ENCODE peak calls at places on chromosome 16, in four cellular contexts. L, U, R and H are unnamed samples.

GRCh38 chr16:27106305-27106704 is 39.6 kb downstream of the C16orf82 start:
- DNase-seq in L (no peak), U (no peak), R (no peak), H (no peak)

GRCh38 chr16:27355610-27356009 is 41.8 kb downstream of the IL4R start:
- DNase-seq in L (peak), U (peak), R (no peak), H (peak)

GRCh38 chr16:20675488-20676267 is 21.8 kb downstream of the ACSM1 start:
- DNase-seq in L (peak), U (no peak), R (peak), H (peak)

GRCh38 chr16:55039511-55039910 is 108.8 kb downstream of the IRX5 start:
- DNase-seq in L (no peak), U (no peak), R (no peak), H (no peak)

GRCh38 chr16:77789646-77790370 is 1.4 kb downstream of the VAT1L start:
- DNase-seq in L (no peak), U (no peak), R (no peak), H (no peak)

GRCh38 chr16:30183961-30184429 is 593 bp downstream of the CORO1A start:
- DNase-seq in L (no peak), U (no peak), R (peak), H (no peak)

GRCh38 chr16:7315813-7316212 is 16.8 kb upstream of the RBFOX1 start:
- DNase-seq in L (no peak), U (no peak), R (no peak), H (no peak)

GRCh38 chr16:56776562-56776961 is 46.6 kb downstream of the NUP93 start:
- DNase-seq in L (peak), U (no peak), R (no peak), H (peak)

GRCh38 chr16:25575363-25575762 is 116.4 kb upstream of the HS3ST4 start:
- DNase-seq in L (no peak), U (no peak), R (no peak), H (no peak)

GRCh38 chr16:31138621-31139578 is 3.4 kb upstream of the PRSS8 start:
- DNase-seq in L (no peak), U (peak), R (no peak), H (peak)

GRCh38 chr16:3094289-3095027 is 4.6 kb downstream of the ZSCAN10 start:
- DNase-seq in L (peak), U (peak), R (no peak), H (peak)

GRCh38 chr16:65837431-65837986 is 529.0 kb upstream of the CDH5 start:
- DNase-seq in L (no peak), U (no peak), R (no peak), H (no peak)

GRCh38 chr16:30697264-30698138 is 1.5 kb upstream of the SRCAP start:
- DNase-seq in L (peak), U (peak), R (no peak), H (no peak)

GRCh38 chr16:77833906-77834599 is 45.7 kb downstream of the VAT1L start:
- DNase-seq in L (no peak), U (peak), R (no peak), H (peak)

GRCh38 chr16:2467301-2468141 is 3.6 kb upstream of the NTN3 start:
- DNase-seq in L (no peak), U (peak), R (no peak), H (peak)

GRCh38 chr16:4610011-4611005 is 4.4 kb downstream of the UBALD1 start:
- DNase-seq in L (no peak), U (no peak), R (no peak), H (no peak)

GRCh38 chr16:48831081-48831722 is 221.2 kb upstream of the N4BP1 start:
- DNase-seq in L (peak), U (no peak), R (no peak), H (no peak)

GRCh38 chr16:1082266-1082951 is 9.9 kb downstream of the SSTR5 start:
- DNase-seq in L (no peak), U (peak), R (no peak), H (peak)

GRCh38 chr16:66936462-66936861 is 1.1 kb downstream of the CES2 start:
- DNase-seq in L (no peak), U (no peak), R (no peak), H (no peak)

GRCh38 chr16:14181371-14182050 is 110.4 kb downstream of the MRTFB start:
- DNase-seq in L (no peak), U (peak), R (no peak), H (peak)

GRCh38 chr16:79469999-79470398 is 130.5 kb downstream of the MAF start:
- DNase-seq in L (no peak), U (no peak), R (no peak), H (no peak)

GRCh38 chr16:56849690-56850680 is 15.0 kb upstream of the SLC12A3 start:
- DNase-seq in L (no peak), U (peak), R (no peak), H (no peak)

DNA sequence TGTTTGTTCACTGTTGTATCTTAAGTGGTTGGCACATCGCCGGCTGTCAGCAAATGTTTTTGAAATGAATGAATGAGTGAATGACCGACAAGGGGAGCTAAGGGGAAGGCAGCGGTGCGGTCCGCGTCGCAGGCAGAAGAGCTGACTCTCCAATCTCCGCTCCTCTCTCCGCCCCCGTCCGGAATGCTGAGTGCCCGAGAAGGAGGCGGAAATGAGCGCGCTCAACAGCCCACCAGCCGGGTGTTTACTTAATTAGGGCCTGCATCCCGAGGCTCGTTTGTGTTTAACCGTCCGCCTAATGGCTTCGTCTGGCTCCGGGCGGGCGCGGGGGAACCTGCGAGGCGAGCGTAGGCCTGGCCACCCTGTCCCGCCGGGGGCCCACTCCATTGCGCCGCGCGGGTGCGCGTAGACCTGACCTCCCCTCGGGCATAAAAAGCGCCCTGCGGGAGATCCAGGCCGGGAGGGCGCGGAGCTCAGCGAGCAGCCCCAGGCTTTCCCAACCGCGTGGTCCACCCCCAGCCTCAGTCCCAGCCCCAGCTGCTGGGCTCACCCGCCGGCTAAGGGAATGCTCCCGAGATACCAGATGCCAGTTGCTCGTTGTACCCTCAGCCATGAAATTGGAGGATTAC is 2.6 kb upstream of the CDH3 start:
- DNase-seq in L (no peak), U (no peak), R (no peak), H (peak)
- TF ChIP-seq FOS in L (no peak), U (no peak), R (no peak), H (no peak)

GRCh38 chr16:83887088-83887487 is 11.8 kb upstream of the MLYCD start:
- DNase-seq in L (peak), U (no peak), R (no peak), H (no peak)
- TF ChIP-seq FOS in L (no peak), U (no peak), R (no peak), H (no peak)

GRCh38 chr16:16120382-16121184 is 102.7 kb downstream of the ABCC6 start:
- DNase-seq in L (peak), U (peak), R (no peak), H (peak)
- TF ChIP-seq FOS in L (no peak), U (no peak), R (no peak), H (peak)

DNA sequence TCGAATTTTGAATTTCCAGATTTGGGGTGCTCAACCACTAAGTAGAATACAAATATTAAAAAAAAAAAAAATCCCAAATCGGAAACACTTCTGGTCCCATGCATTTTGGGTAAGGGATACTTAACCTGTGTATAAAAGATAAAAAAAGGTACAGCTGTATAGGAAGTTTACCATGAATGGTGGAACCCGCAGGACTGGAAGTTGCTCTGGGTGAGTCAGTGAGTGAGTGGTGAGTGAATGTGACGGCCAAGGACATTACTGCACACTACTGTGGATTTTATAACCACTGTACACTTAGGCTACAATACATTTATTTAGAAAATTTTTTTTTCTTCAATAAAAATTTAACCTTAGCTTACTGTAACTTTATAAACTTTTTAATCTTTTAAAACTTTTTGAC is 71.3 kb upstream of the BCAR1 start:
- DNase-seq in L (no peak), U (peak), R (no peak), H (peak)
- TF ChIP-seq FOS in L (no peak), U (peak), R (no peak), H (peak)

GRCh38 chr16:46884513-46885293 is 541 bp downstream of the GPT2 start:
- DNase-seq in L (no peak), U (peak), R (no peak), H (peak)

GRCh38 chr16:46889245-46889941 is 5.2 kb downstream of the GPT2 start:
- DNase-seq in L (no peak), U (no peak), R (no peak), H (no peak)

GRCh38 chr16:46887524-46887854 is 3.3 kb downstream of the GPT2 start:
- DNase-seq in L (no peak), U (no peak), R (no peak), H (no peak)

GRCh38 chr16:46885960-46886763 is 2.0 kb downstream of the GPT2 start:
- DNase-seq in L (no peak), U (peak), R (no peak), H (no peak)

GRCh38 chr16:46886764-46887523 is 2.8 kb downstream of the GPT2 start:
- DNase-seq in L (no peak), U (no peak), R (no peak), H (no peak)
- TF ChIP-seq FOS in L (no peak), U (no peak), R (no peak), H (no peak)

GRCh38 chr16:59964232-59964924 is 1230.3 kb upstream of the GOT2 start:
- DNase-seq in L (no peak), U (no peak), R (no peak), H (no peak)
- TF ChIP-seq FOS in L (no peak), U (no peak), R (no peak), H (no peak)

GRCh38 chr16:9516444-9516843 is 425.0 kb downstream of the HAPSTR1 start:
- DNase-seq in L (no peak), U (no peak), R (no peak), H (no peak)
- TF ChIP-seq FOS in L (no peak), U (no peak), R (no peak), H (no peak)

GRCh38 chr16:71504901-71505300 is 15.8 kb upstream of the ZNF19 start:
- DNase-seq in L (no peak), U (no peak), R (no peak), H (no peak)

GRCh38 chr16:71501562-71501961 is 12.4 kb upstream of the ZNF19 start:
- DNase-seq in L (no peak), U (no peak), R (no peak), H (no peak)

GRCh38 chr16:71507061-71507460 is 17.9 kb upstream of the ZNF19 start:
- DNase-seq in L (no peak), U (no peak), R (no peak), H (no peak)
- TF ChIP-seq FOS in L (no peak), U (no peak), R (no peak), H (no peak)

DNA sequence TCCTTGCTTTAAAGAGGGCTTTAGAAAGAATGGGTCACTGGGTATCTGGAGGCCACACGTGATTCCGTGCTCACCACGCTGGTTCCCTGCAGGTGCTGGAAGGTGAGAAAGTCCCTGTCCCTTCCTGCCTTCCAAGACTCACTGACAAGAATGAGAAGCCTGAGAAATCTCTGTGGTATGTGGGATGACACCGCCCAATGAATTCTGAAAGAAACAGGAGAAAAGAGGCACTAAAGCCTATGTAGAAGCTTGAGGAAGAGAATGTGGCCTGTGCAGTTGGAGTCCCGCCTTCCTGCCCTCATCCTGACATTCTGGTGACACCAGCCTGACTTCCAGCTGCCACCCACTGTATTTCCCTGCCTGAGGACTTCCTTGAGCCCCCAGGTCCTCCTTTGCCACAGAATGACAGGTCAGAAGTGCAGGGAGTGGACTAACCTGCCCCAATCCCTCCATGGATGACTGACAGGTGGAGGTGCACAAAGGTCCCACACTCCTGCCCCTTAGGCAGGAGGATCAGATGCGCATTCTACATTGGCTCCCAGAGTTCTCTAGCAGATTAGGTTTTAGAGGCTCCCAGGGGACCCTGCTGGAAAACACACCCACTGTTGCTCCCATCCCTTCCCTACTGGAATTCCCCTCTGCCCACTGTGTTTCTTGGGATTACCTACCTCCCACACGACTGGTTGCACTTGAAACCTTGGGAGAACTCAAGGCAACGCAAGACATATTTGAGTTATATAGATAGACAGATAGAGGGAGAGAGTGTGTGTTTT is 38.6 kb upstream of the TENT4B start:
- DNase-seq in L (no peak), U (no peak), R (no peak), H (no peak)
- TF ChIP-seq FOS in L (no peak), U (no peak), R (no peak), H (no peak)